ENCODE peak calls at places on chromosomes 5 and 9, in four cellular contexts. L, T, X and K are unnamed samples.

GRCh38 chr5:159724283-159724682 is 192.0 kb upstream of the ADRA1B start:
- DNase-seq in L (no peak), T (no peak), X (no peak), K (no peak)

GRCh38 chr5:149666212-149666852 is 63.8 kb upstream of the PPARGC1B start:
- DNase-seq in L (no peak), T (no peak), X (no peak), K (peak)

GRCh38 chr9:2622361-2623045 is 916 bp downstream of the VLDLR start:
- DNase-seq in L (no peak), T (peak), X (peak), K (peak)

GRCh38 chr5:138276402-138277054 is 2.1 kb upstream of the GFRA3 start:
- DNase-seq in L (no peak), T (peak), X (no peak), K (no peak)

GRCh38 chr9:83935276-83935890 is 14.2 kb upstream of the KIF27 start:
- DNase-seq in L (no peak), T (no peak), X (no peak), K (no peak)

GRCh38 chr5:88474574-88474973 is 205.9 kb upstream of the TMEM161B start:
- DNase-seq in L (no peak), T (no peak), X (no peak), K (no peak)

GRCh38 chr9:84261082-84261746 is 79.3 kb downstream of the SLC28A3 start:
- DNase-seq in L (peak), T (peak), X (peak), K (peak)

GRCh38 chr5:72241346-72242003 is 78.6 kb downstream of the MRPS27 start:
- DNase-seq in L (no peak), T (peak), X (no peak), K (no peak)

GRCh38 chr5:108654042-108654441 is 93.7 kb upstream of the FER start:
- DNase-seq in L (no peak), T (no peak), X (no peak), K (no peak)

GRCh38 chr9:126516936-126517750 is 96.6 kb upstream of the LMX1B start:
- DNase-seq in L (no peak), T (peak), X (peak), K (peak)

GRCh38 chr5:139004374-139005307 is 129.5 kb upstream of the LRRTM2 start:
- DNase-seq in L (no peak), T (no peak), X (no peak), K (no peak)

GRCh38 chr9:135914921-135915320 is 7.6 kb upstream of the CAMSAP1 start:
- DNase-seq in L (no peak), T (no peak), X (no peak), K (no peak)

GRCh38 chr9:133890583-133890982 is 101.5 kb downstream of the VAV2 start:
- DNase-seq in L (no peak), T (no peak), X (no peak), K (no peak)

GRCh38 chr9:30943446-30944232 is 1440.8 kb upstream of the ACO1 start:
- DNase-seq in L (no peak), T (no peak), X (no peak), K (no peak)

GRCh38 chr5:61969761-61970160 is 336.2 kb upstream of the KIF2A start:
- DNase-seq in L (no peak), T (no peak), X (no peak), K (no peak)

GRCh38 chr5:147234825-147235635 is at the start of gene STK32A:
- DNase-seq in L (no peak), T (peak), X (no peak), K (no peak)

GRCh38 chr5:7094626-7095025 is 301.3 kb upstream of the ADCY2 start:
- DNase-seq in L (no peak), T (no peak), X (no peak), K (no peak)

GRCh38 chr5:142065273-142065672 is 43.3 kb upstream of the NDFIP1 start:
- DNase-seq in L (no peak), T (peak), X (no peak), K (no peak)

GRCh38 chr9:127921592-127922120 is 4.8 kb upstream of the ST6GALNAC4 start:
- DNase-seq in L (no peak), T (peak), X (peak), K (peak)

GRCh38 chr9:134571326-134571871 is 70.2 kb upstream of the COL5A1 start:
- DNase-seq in L (no peak), T (no peak), X (no peak), K (no peak)

GRCh38 chr5:125229556-125229955 is 483.1 kb upstream of the ZNF608 start:
- DNase-seq in L (no peak), T (no peak), X (no peak), K (no peak)

GRCh38 chr9:79976501-79977444 is 405.0 kb downstream of the TLE4 start:
- DNase-seq in L (no peak), T (peak), X (no peak), K (no peak)

GRCh38 chr5:91362935-91363334 is 20.2 kb downstream of the ARRDC3 start:
- DNase-seq in L (no peak), T (no peak), X (no peak), K (no peak)

GRCh38 chr5:149957855-149958254 is 2.7 kb upstream of the SLC26A2 start:
- DNase-seq in L (no peak), T (no peak), X (no peak), K (no peak)

GRCh38 chr9:69556707-69557106 is 115.5 kb downstream of the APBA1 start:
- DNase-seq in L (no peak), T (no peak), X (no peak), K (no peak)

GRCh38 chr5:891837-892389 is 688 bp downstream of the BRD9 start:
- DNase-seq in L (no peak), T (peak), X (no peak), K (no peak)

GRCh38 chr5:110854200-110854599 is 115.4 kb downstream of the SLC25A46 start:
- DNase-seq in L (no peak), T (no peak), X (no peak), K (no peak)

GRCh38 chr9:124238546-124239140 is 19.1 kb upstream of the NEK6 start:
- DNase-seq in L (no peak), T (no peak), X (no peak), K (no peak)

GRCh38 chr9:71763752-71764332 is 4.5 kb downstream of the CEMIP2 start:
- DNase-seq in L (no peak), T (no peak), X (no peak), K (no peak)